ENCODE peak calls at places on chromosome 9, in six cellular contexts. D is HCT116, O is left lung, B is Peyer's patch, E is IMR-90, I is prostate gland. R is an unnamed sample.

GRCh38 chr9:26262431-26262830 is 584.2 kb upstream of the TUSC1 start:
- DNase-seq in D (no peak), O (no peak), B (no peak), E (peak), I (no peak), R (no peak)

GRCh38 chr9:97710356-97711222 is 13.4 kb upstream of the XPA start:
- DNase-seq in D (peak), O (no peak), B (peak), E (peak), I (peak), R (peak)

GRCh38 chr9:34049630-34050384 is 1.1 kb upstream of the UBAP2 start:
- DNase-seq in D (no peak), O (no peak), B (peak), E (no peak), I (no peak), R (no peak)

GRCh38 chr9:109843651-109844050 is 63.7 kb downstream of the PALM2AKAP2 start:
- DNase-seq in D (no peak), O (no peak), B (no peak), E (no peak), I (peak), R (peak)

GRCh38 chr9:130304141-130304540 is 38.6 kb downstream of the HMCN2 start:
- DNase-seq in D (no peak), O (no peak), B (no peak), E (no peak), I (no peak), R (no peak)

GRCh38 chr9:130675396-130675795 is 11.0 kb downstream of the PRDM12 start:
- DNase-seq in D (no peak), O (no peak), B (no peak), E (no peak), I (no peak), R (no peak)

GRCh38 chr9:108058137-108058779 is 568.7 kb upstream of the KLF4 start:
- DNase-seq in D (no peak), O (no peak), B (no peak), E (no peak), I (no peak), R (no peak)

GRCh38 chr9:137757613-137758029 is 120.0 kb upstream of the CACNA1B start:
- DNase-seq in D (peak), O (no peak), B (peak), E (peak), I (no peak), R (no peak)

GRCh38 chr9:105309531-105309931 is 65.1 kb downstream of the SLC44A1 start:
- DNase-seq in D (no peak), O (no peak), B (no peak), E (no peak), I (no peak), R (no peak)

GRCh38 chr9:75615284-75615683 is 275.2 kb upstream of the PCSK5 start:
- DNase-seq in D (no peak), O (no peak), B (no peak), E (no peak), I (no peak), R (peak)

GRCh38 chr9:15277400-15278137 is 29.4 kb downstream of the TTC39B start:
- DNase-seq in D (peak), O (no peak), B (no peak), E (peak), I (no peak), R (no peak)

GRCh38 chr9:132079391-132080071 is at the start of gene MED27:
- DNase-seq in D (peak), O (peak), B (peak), E (peak), I (peak), R (peak)

GRCh38 chr9:130433168-130433946 is 11.4 kb upstream of the ASS1 start:
- DNase-seq in D (no peak), O (peak), B (no peak), E (peak), I (no peak), R (no peak)

GRCh38 chr9:115524467-115525059 is 406.6 kb upstream of the TNC start:
- DNase-seq in D (peak), O (no peak), B (peak), E (peak), I (peak), R (peak)

GRCh38 chr9:79687131-79687447 is 115.3 kb downstream of the TLE4 start:
- DNase-seq in D (no peak), O (no peak), B (peak), E (no peak), I (no peak), R (no peak)

GRCh38 chr9:136244116-136244775 is 1.4 kb downstream of the QSOX2 start:
- DNase-seq in D (no peak), O (no peak), B (peak), E (no peak), I (no peak), R (no peak)

GRCh38 chr9:136013116-136013515 is 51.9 kb upstream of the UBAC1 start:
- DNase-seq in D (no peak), O (peak), B (no peak), E (no peak), I (no peak), R (no peak)

GRCh38 chr9:95073042-95073607 is 244.4 kb downstream of the FANCC start:
- DNase-seq in D (no peak), O (no peak), B (no peak), E (no peak), I (no peak), R (no peak)

GRCh38 chr9:99736291-99736690 is 85.4 kb upstream of the NR4A3 start:
- DNase-seq in D (no peak), O (no peak), B (no peak), E (peak), I (no peak), R (no peak)

GRCh38 chr9:136056546-136057235 is 38.4 kb downstream of the NACC2 start:
- DNase-seq in D (no peak), O (peak), B (no peak), E (no peak), I (no peak), R (no peak)

GRCh38 chr9:91154686-91155085 is 207.0 kb downstream of the AUH start:
- DNase-seq in D (no peak), O (no peak), B (no peak), E (no peak), I (no peak), R (no peak)

GRCh38 chr9:127140181-127140580 is 17.7 kb upstream of the ANGPTL2 start:
- DNase-seq in D (no peak), O (no peak), B (no peak), E (no peak), I (no peak), R (no peak)

GRCh38 chr9:87541663-87542062 is 44.0 kb downstream of the DAPK1 start:
- DNase-seq in D (no peak), O (no peak), B (no peak), E (no peak), I (no peak), R (no peak)

GRCh38 chr9:104589611-104590010 is 9.6 kb downstream of the OR13C5 start:
- DNase-seq in D (no peak), O (no peak), B (no peak), E (no peak), I (no peak), R (no peak)

GRCh38 chr9:104868687-104869404 is 59.1 kb downstream of the ABCA1 start:
- DNase-seq in D (no peak), O (peak), B (peak), E (peak), I (peak), R (no peak)

GRCh38 chr9:135814421-135814820 is 92.9 kb downstream of the CAMSAP1 start:
- DNase-seq in D (no peak), O (no peak), B (no peak), E (no peak), I (no peak), R (no peak)

GRCh38 chr9:125889524-125890473 is 142.6 kb downstream of the PBX3 start:
- DNase-seq in D (no peak), O (peak), B (peak), E (peak), I (no peak), R (no peak)

GRCh38 chr9:89455356-89455824 is 42.5 kb downstream of the SEMA4D start:
- DNase-seq in D (no peak), O (no peak), B (peak), E (no peak), I (no peak), R (no peak)

GRCh38 chr9:105842023-105842644 is 147.8 kb downstream of the TMEM38B start:
- DNase-seq in D (peak), O (no peak), B (peak), E (peak), I (no peak), R (peak)

GRCh38 chr9:16501098-16501663 is 369.3 kb downstream of the BNC2 start:
- DNase-seq in D (no peak), O (no peak), B (no peak), E (peak), I (no peak), R (no peak)

GRCh38 chr9:114680266-114681011 is 1.6 kb downstream of the TEX48 start:
- DNase-seq in D (no peak), O (no peak), B (no peak), E (no peak), I (no peak), R (no peak)

GRCh38 chr9:37293664-37294524 is 128.6 kb upstream of the GRHPR start:
- DNase-seq in D (no peak), O (no peak), B (no peak), E (peak), I (no peak), R (no peak)

GRCh38 chr9:37297592-37297991 is 124.9 kb upstream of the GRHPR start:
- DNase-seq in D (no peak), O (no peak), B (no peak), E (no peak), I (no peak), R (no peak)

GRCh38 chr9:37295178-37295577 is 127.3 kb upstream of the GRHPR start:
- DNase-seq in D (no peak), O (no peak), B (no peak), E (no peak), I (no peak), R (no peak)

GRCh38 chr9:37292896-37293295 is 129.6 kb upstream of the GRHPR start:
- DNase-seq in D (no peak), O (no peak), B (no peak), E (peak), I (no peak), R (no peak)

GRCh38 chr9:37295796-37296195 is 126.7 kb upstream of the GRHPR start:
- DNase-seq in D (no peak), O (no peak), B (no peak), E (no peak), I (no peak), R (no peak)
- TF ChIP-seq CTCF in D (no peak), O (no peak), B (no peak), E (no peak), I (no peak), R (peak)

GRCh38 chr9:530681-531080 is 310.8 kb upstream of the DMRT1 start:
- DNase-seq in D (peak), O (no peak), B (no peak), E (peak), I (peak), R (no peak)
- H3K4me3 ChIP-seq in D (no peak), O (no peak), B (no peak), E (no peak), I (no peak), R (no peak)

GRCh38 chr9:86122309-86122708 is 23.0 kb upstream of the GOLM1 start:
- DNase-seq in D (no peak), O (no peak), B (no peak), E (no peak), I (no peak), R (no peak)
- TF ChIP-seq CTCF in D (peak), O (no peak), B (no peak), E (no peak), I (no peak), R (no peak)

GRCh38 chr9:112120471-112120925 is 54.6 kb downstream of the SUSD1 start:
- DNase-seq in D (no peak), O (no peak), B (no peak), E (no peak), I (no peak), R (no peak)

GRCh38 chr9:112121633-112122032 is 53.5 kb downstream of the SUSD1 start:
- DNase-seq in D (no peak), O (no peak), B (no peak), E (no peak), I (no peak), R (no peak)

GRCh38 chr9:112120046-112120373 is 55.1 kb downstream of the SUSD1 start:
- DNase-seq in D (no peak), O (no peak), B (no peak), E (no peak), I (no peak), R (no peak)

GRCh38 chr9:112115955-112116354 is 59.1 kb downstream of the SUSD1 start:
- DNase-seq in D (no peak), O (no peak), B (no peak), E (no peak), I (no peak), R (no peak)

GRCh38 chr9:112119225-112120045 is 55.7 kb downstream of the SUSD1 start:
- DNase-seq in D (peak), O (no peak), B (peak), E (peak), I (peak), R (no peak)
- H3K4me3 ChIP-seq in D (no peak), O (no peak), B (no peak), E (no peak), I (no peak), R (no peak)

DNA sequence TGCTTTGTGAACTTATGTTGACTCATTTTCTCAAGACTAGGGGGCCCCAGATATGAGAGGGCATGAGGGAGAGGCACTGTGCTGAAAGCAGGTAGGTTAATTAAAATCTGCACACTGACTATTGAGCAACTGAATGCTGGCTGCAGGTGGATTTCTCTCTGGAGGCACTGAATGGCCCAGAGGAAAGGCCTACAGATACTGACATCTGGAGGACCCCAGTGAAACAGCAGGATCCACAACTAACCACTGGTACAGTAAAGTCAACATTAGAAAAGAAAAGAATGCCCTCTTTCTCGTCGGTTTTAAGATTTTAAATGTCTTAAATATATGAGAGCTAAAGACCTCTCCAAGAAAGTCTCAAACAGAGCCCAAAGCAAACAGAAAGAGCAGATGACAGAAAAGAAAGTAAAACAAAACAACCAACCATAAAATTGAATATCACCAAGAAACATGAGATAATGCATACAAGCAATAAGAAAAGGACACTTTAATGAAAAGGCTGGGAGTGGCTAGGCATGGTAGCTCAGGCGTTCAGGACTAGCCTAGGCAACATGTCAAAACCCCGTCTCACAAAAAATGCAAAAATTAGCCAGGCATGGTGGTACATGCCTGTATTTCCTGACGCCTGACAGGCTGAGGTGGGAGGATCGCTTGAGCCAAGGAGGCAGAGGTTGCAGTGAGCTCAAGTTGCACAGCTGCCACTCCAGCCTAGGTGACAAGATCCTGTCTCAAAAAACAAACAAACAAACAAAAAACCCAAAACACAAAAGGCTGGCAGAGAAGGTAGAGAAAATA is 43.3 kb downstream of the PUM3 start:
- DNase-seq in D (no peak), O (no peak), B (no peak), E (peak), I (no peak), R (no peak)
- TF ChIP-seq CTCF in D (peak), O (no peak), B (no peak), E (peak), I (no peak), R (peak)

DNA sequence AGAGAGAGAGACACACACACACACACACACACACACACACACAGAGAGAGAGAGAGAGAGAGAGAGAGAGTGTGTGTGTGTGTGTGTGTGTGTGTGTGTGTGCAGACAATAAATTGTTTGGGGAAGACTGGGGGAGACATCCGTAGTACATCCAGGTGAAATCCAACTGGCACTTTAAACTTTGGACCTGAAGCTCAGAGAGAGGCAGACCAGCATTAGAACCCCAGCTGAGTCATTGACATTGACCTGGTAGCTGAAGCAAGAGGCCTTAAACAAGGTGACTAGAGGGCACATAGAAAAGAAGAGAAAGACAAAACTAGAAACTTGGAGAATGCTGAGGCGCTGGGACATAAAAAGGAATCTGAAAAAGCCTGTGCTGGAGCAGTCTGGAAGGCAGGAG is 251.5 kb downstream of the CRB2 start:
- DNase-seq in D (no peak), O (no peak), B (no peak), E (no peak), I (no peak), R (no peak)
- H3K4me3 ChIP-seq in D (no peak), O (no peak), B (no peak), E (no peak), I (no peak), R (no peak)

GRCh38 chr9:116860509-116861120 is 173.5 kb downstream of the TRIM32 start:
- DNase-seq in D (peak), O (no peak), B (peak), E (peak), I (peak), R (peak)

GRCh38 chr9:116861321-116861720 is 174.2 kb downstream of the TRIM32 start:
- DNase-seq in D (no peak), O (no peak), B (no peak), E (no peak), I (no peak), R (no peak)

GRCh38 chr9:116857321-116857720 is 170.2 kb downstream of the TRIM32 start:
- DNase-seq in D (no peak), O (no peak), B (no peak), E (no peak), I (no peak), R (no peak)

GRCh38 chr9:116855881-116856662 is 169.0 kb downstream of the TRIM32 start:
- DNase-seq in D (no peak), O (no peak), B (no peak), E (no peak), I (peak), R (no peak)

GRCh38 chr9:116859763-116860162 is 172.7 kb downstream of the TRIM32 start:
- DNase-seq in D (no peak), O (no peak), B (no peak), E (no peak), I (no peak), R (no peak)
- TF ChIP-seq CTCF in D (no peak), O (no peak), B (no peak), E (no peak), I (no peak), R (no peak)

DNA sequence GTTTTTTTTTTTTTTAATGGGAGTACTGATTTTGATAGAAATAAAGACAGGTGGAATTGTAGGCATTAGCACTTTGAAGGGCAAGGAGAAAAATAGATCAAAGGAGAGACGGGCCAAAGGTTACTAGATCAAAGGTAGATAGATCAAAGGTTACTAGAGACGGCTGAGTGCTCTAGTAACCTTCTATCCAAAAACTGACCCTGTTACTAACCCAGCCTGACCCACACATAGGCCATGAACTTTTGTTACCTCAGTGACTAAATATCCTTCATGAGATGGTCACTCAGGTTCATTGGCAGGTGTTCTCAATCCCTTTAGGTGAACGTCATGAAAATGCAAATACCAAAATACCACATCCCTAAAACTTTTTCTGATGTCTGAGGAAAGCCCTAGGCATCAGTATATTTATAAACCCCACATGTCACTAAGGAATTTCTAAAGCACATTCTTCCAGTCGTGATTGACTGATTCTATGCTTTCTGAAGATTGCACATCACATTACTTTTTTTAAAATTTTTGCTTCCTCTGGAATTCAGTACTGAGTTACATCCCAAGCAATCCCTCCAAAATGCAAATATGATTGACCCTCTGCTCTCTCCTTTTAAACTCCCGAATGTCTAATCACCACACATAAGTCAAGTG is 772.7 kb downstream of the BRINP1 start:
- DNase-seq in D (no peak), O (no peak), B (no peak), E (no peak), I (no peak), R (no peak)
- H3K4me3 ChIP-seq in D (no peak), O (no peak), B (no peak), E (no peak), I (no peak), R (no peak)

GRCh38 chr9:35452481-35452880 is 37.4 kb upstream of the RUSC2 start:
- DNase-seq in D (no peak), O (no peak), B (no peak), E (no peak), I (no peak), R (no peak)
- TF ChIP-seq CTCF in D (no peak), O (no peak), B (no peak), E (peak), I (no peak), R (no peak)

GRCh38 chr9:71119746-71120145 is 1.7 kb downstream of the TRPM3 start:
- DNase-seq in D (no peak), O (no peak), B (no peak), E (no peak), I (no peak), R (no peak)
- H3K4me3 ChIP-seq in D (no peak), O (no peak), B (no peak), E (no peak), I (no peak), R (no peak)

R was measured in LNCaP clone FGC.